ENCODE peak calls at places on chromosomes 13 and 19, in nine cellular contexts. U is ovary; V is heart right ventricle; X is stomach; K is uterus; L is gastrocnemius medialis; C is adrenal gland; F is CD8-positive, alpha-beta T cell; Q is tibial nerve. J is an unnamed sample.

GRCh38 chr19:33780251-33780650 is 16.4 kb upstream of the KCTD15 start:
- DNase-seq in F (no peak), K (no peak), Q (no peak), V (no peak), C (no peak), U (no peak), X (no peak), L (no peak), J (no peak)

GRCh38 chr13:48708764-48709163 is 55.0 kb downstream of the CYSLTR2 start:
- DNase-seq in C (no peak), Q (no peak), X (no peak), V (no peak), F (no peak), L (no peak), U (no peak), K (no peak), J (no peak)

GRCh38 chr19:16917401-16917800 is 28.6 kb downstream of the F2RL3 start:
- DNase-seq in C (no peak), X (no peak), U (no peak), L (no peak), F (no peak), V (no peak), Q (no peak), K (no peak), J (no peak)

GRCh38 chr19:2579678-2580280 is 103.9 kb downstream of the GADD45B start:
- DNase-seq in V (no peak), Q (no peak), F (no peak), X (no peak), L (no peak), K (no peak), C (no peak), U (no peak), J (no peak)

GRCh38 chr19:15247107-15248014 is 15.1 kb upstream of the EPHX3 start:
- DNase-seq in L (no peak), K (no peak), F (no peak), Q (no peak), U (no peak), X (no peak), V (no peak), C (no peak), J (no peak)

GRCh38 chr13:97921146-97921776 is 32.2 kb upstream of the IPO5 start:
- DNase-seq in F (no peak), C (no peak), Q (peak; percentile 28), L (no peak), X (no peak), K (no peak), U (no peak), V (no peak), J (no peak)

GRCh38 chr13:95298971-95299627 is 2.2 kb downstream of the ABCC4 start:
- DNase-seq in K (no peak), F (no peak), U (no peak), C (no peak), Q (no peak), V (no peak), L (no peak), X (no peak), J (no peak)

GRCh38 chr13:113049981-113050380 is 55.6 kb upstream of the F7 start:
- DNase-seq in V (no peak), Q (no peak), X (no peak), L (no peak), F (no peak), K (no peak), C (no peak), U (no peak), J (no peak)

GRCh38 chr13:30880756-30881155 is 25.3 kb upstream of the MEDAG start:
- DNase-seq in Q (peak; percentile 62), F (no peak), K (no peak), V (no peak), C (peak; percentile 53), L (peak; percentile 69), X (no peak), U (no peak), J (no peak)

GRCh38 chr19:48554385-48555091 is 2.6 kb downstream of the SULT2B1 start:
- DNase-seq in U (no peak), F (no peak), L (no peak), V (no peak), C (no peak), K (no peak), X (no peak), Q (no peak), J (no peak)

GRCh38 chr19:12759686-12760085 is 8.1 kb downstream of the BEST2 start:
- DNase-seq in U (no peak), K (no peak), X (no peak), V (no peak), C (no peak), L (no peak), Q (no peak), F (no peak), J (no peak)

GRCh38 chr13:52749446-52749845 is 9.8 kb upstream of the CNMD start:
- DNase-seq in X (no peak), U (no peak), L (no peak), C (no peak), F (no peak), V (no peak), Q (no peak), K (no peak), J (no peak)

GRCh38 chr13:114067886-114068722 is 64.3 kb downstream of the RASA3 start:
- DNase-seq in F (no peak), Q (no peak), U (no peak), L (peak; percentile 14), K (peak; percentile 21), X (no peak), V (no peak), C (no peak), J (no peak)

GRCh38 chr13:73520566-73521290 is 461.9 kb downstream of the KLF5 start:
- DNase-seq in V (no peak), C (no peak), Q (no peak), F (no peak), X (no peak), K (no peak), U (no peak), L (no peak), J (no peak)

GRCh38 chr13:73522937-73523336 is 464.1 kb downstream of the KLF5 start:
- DNase-seq in K (no peak), X (no peak), L (no peak), V (no peak), U (no peak), F (no peak), C (no peak), Q (no peak), J (no peak)

GRCh38 chr13:73521970-73522549 is 463.3 kb downstream of the KLF5 start:
- DNase-seq in X (no peak), L (no peak), K (no peak), C (no peak), Q (no peak), U (no peak), V (no peak), F (no peak), J (no peak)

GRCh38 chr13:73519720-73520119 is 460.9 kb downstream of the KLF5 start:
- DNase-seq in K (no peak), Q (no peak), X (no peak), L (no peak), F (no peak), U (no peak), C (no peak), V (no peak), J (no peak)

GRCh38 chr13:73521291-73521626 is 462.5 kb downstream of the KLF5 start:
- DNase-seq in K (no peak), V (no peak), Q (no peak), U (no peak), F (no peak), X (no peak), C (no peak), L (no peak), J (no peak)
- H3K4me1 ChIP-seq in K (no peaks in the 10 kb centered on the region), V (no peaks in the 10 kb centered on the region), Q (peaks cover 6% of the 10 kb centered on the region), U (no peaks in the 10 kb centered on the region), F (peaks cover 15% of the 10 kb centered on the region), X (no peaks in the 10 kb centered on the region), C (no peaks in the 10 kb centered on the region), L (no peaks in the 10 kb centered on the region), J (no peaks in the 10 kb centered on the region)

GRCh38 chr13:106550570-106551135 is 15.2 kb upstream of the EFNB2 start:
- DNase-seq in C (no peak), U (no peak), L (peak; percentile 20), X (no peak), K (no peak), Q (no peak), V (no peak), F (no peak), J (no peak)
- H3K36me3 ChIP-seq in C (peaks cover 24% of the 10 kb centered on the region), U (no peaks in the 10 kb centered on the region), L (peaks cover 2% of the 10 kb centered on the region), X (peaks cover 39% of the 10 kb centered on the region), K (no peaks in the 10 kb centered on the region), Q (no peaks in the 10 kb centered on the region), V (peaks cover 75% of the 10 kb centered on the region), F (peaks cover 31% of the 10 kb centered on the region), J (peaks cover 33% of the 10 kb centered on the region)

GRCh38 chr13:54185785-54186184 is 1157.2 kb downstream of the OLFM4 start:
- DNase-seq in U (no peak), F (no peak), V (no peak), C (no peak), Q (no peak), X (no peak), K (no peak), L (no peak), J (no peak)
- TF ChIP-seq CTCF in U (no peak), F (no peak), V (no peak), C (no peak), Q (no peak), X (no peak), K (no peak), L (no peak), J (no peak)

GRCh38 chr19:35142531-35143230 is 374 bp upstream of the FXYD7 start:
- DNase-seq in F (peak; percentile 61), U (peak; percentile 66), X (peak; percentile 64), Q (no peak), V (no peak), C (peak; percentile 66), K (peak; percentile 55), L (no peak), J (peak; percentile 40)
- H3K4me1 ChIP-seq in F (peaks cover 43% of the 10 kb centered on the region), U (peaks cover 12% of the 10 kb centered on the region), X (peaks cover 57% of the 10 kb centered on the region), Q (peaks cover 57% of the 10 kb centered on the region), V (peaks cover 62% of the 10 kb centered on the region), C (peaks cover 15% of the 10 kb centered on the region), K (no peaks in the 10 kb centered on the region), L (peaks cover 32% of the 10 kb centered on the region), J (peaks cover 62% of the 10 kb centered on the region)

GRCh38 chr19:55248166-55248675 is 10.6 kb downstream of the PPP6R1 start:
- DNase-seq in X (no peak), L (no peak), C (no peak), V (no peak), Q (no peak), F (no peak), U (no peak), K (no peak), J (no peak)
- H3K36me3 ChIP-seq in X (peaks cover 59% of the 10 kb centered on the region), L (no peaks in the 10 kb centered on the region), C (peaks cover 44% of the 10 kb centered on the region), V (peaks cover 36% of the 10 kb centered on the region), Q (no peaks in the 10 kb centered on the region), F (peaks cover 37% of the 10 kb centered on the region), U (no peaks in the 10 kb centered on the region), K (no peaks in the 10 kb centered on the region), J (peaks cover 37% of the 10 kb centered on the region)

DNA sequence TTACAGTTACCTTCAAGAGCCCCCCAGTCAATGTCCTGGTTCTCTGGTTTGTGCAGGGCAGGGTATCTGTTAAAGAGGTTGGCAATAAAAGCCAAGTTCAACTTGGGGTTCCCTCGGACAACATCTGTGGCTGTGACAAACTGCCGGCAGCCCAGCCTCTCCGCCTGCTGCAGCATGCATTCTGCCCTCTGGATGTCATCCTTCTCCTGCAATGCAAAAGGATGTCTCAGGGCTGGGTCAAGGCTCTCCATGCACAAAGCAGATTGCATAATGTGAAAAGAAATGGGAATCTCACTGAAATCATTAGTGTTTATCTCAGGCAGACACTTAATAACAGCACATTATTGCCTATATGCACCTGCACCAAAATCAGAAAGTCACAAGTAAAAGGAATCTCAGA is 35.1 kb downstream of the LCP1 start:
- DNase-seq in F (no peak), Q (no peak), V (no peak), C (peak; percentile 33), X (no peak), K (no peak), U (no peak), L (no peak), J (no peak)
- TF ChIP-seq CTCF in F (no peak), Q (no peak), V (peak; percentile 23), C (peak; percentile 59), X (no peak), K (no peak), U (no peak), L (no peak), J (no peak)

J was measured in left ventricle myocardium inferior.